ENCODE peak calls at places on chromosomes 1 and 21, in five cellular contexts. V is fibroblast of lung, M is psoas muscle, N is body of pancreas, U is tibial nerve. I is an unnamed sample. For H3K9me3, the result is how much of the 10 kb centered on the place peaks cover.

GRCh38 chr1:46522184-46522968 is 29.1 kb downstream of the KNCN start:
- DNase-seq in V (peak), M (peak), N (peak), U (peak), I (no peak)

GRCh38 chr1:40404670-40405462 is 31.3 kb downstream of the SMAP2 start:
- DNase-seq in V (peak), M (no peak), N (peak), U (no peak), I (no peak)

GRCh38 chr1:182685186-182685585 is 799 bp upstream of the RGS8 start:
- DNase-seq in V (no peak), M (no peak), N (no peak), U (no peak), I (no peak)

GRCh38 chr1:179599623-179600249 is 8.1 kb downstream of the TDRD5 start:
- DNase-seq in V (peak), M (no peak), N (no peak), U (no peak), I (no peak)

GRCh38 chr1:113074237-113074636 is 1.2 kb downstream of the LRIG2 start:
- DNase-seq in V (no peak), M (no peak), N (no peak), U (no peak), I (no peak)

GRCh38 chr1:51648180-51649109 is 31.6 kb downstream of the OSBPL9 start:
- DNase-seq in V (peak), M (no peak), N (no peak), U (no peak), I (no peak)

GRCh38 chr1:17207966-17208418 is 3.1 kb downstream of the PADI1 start:
- DNase-seq in V (peak), M (no peak), N (no peak), U (no peak), I (no peak)

GRCh38 chr1:220966874-220967631 is 87.8 kb downstream of the HLX start:
- DNase-seq in V (peak), M (no peak), N (no peak), U (no peak), I (no peak)

GRCh38 chr1:65264197-65264929 is 45.0 kb upstream of the DNAJC6 start:
- DNase-seq in V (peak), M (no peak), N (no peak), U (peak), I (no peak)

GRCh38 chr21:30227633-30228404 is 11.9 kb upstream of the CLDN8 start:
- DNase-seq in V (peak), M (no peak), N (peak), U (peak), I (no peak)

GRCh38 chr1:232682248-232682647 is 52.3 kb upstream of the SIPA1L2 start:
- DNase-seq in V (no peak), M (no peak), N (peak), U (no peak), I (no peak)

GRCh38 chr1:28246427-28246832 is 10.5 kb downstream of the ATP5IF1 start:
- DNase-seq in V (no peak), M (no peak), N (peak), U (no peak), I (no peak)

GRCh38 chr1:221689138-221689537 is 52.8 kb downstream of the DUSP10 start:
- DNase-seq in V (no peak), M (no peak), N (no peak), U (no peak), I (no peak)

GRCh38 chr1:157369808-157370521 is 182.3 kb downstream of the FCRL5 start:
- DNase-seq in V (peak), M (no peak), N (peak), U (peak), I (no peak)

GRCh38 chr1:228148196-228148861 is 1.4 kb upstream of the GJC2 start:
- DNase-seq in V (no peak), M (no peak), N (no peak), U (no peak), I (no peak)

GRCh38 chr1:29032839-29033238 is 90.9 kb downstream of the TMEM200B start:
- DNase-seq in V (no peak), M (no peak), N (no peak), U (no peak), I (no peak)

GRCh38 chr1:62625415-62625814 is 28.1 kb downstream of the ANGPTL3 start:
- DNase-seq in V (no peak), M (no peak), N (no peak), U (no peak), I (no peak)

GRCh38 chr1:9362488-9362887 is 69.8 kb downstream of the SPSB1 start:
- DNase-seq in V (no peak), M (no peak), N (no peak), U (no peak), I (no peak)

GRCh38 chr21:14453339-14453738 is 70.4 kb upstream of the HSPA13 start:
- DNase-seq in V (no peak), M (no peak), N (no peak), U (no peak), I (no peak)

GRCh38 chr1:26999440-26999987 is 6.0 kb downstream of the TRNP1 start:
- DNase-seq in V (peak), M (peak), N (peak), U (peak), I (no peak)

GRCh38 chr1:198153103-198153502 is 3.7 kb upstream of the NEK7 start:
- DNase-seq in V (peak), M (peak), N (peak), U (peak), I (no peak)

GRCh38 chr1:88900883-88901282 is 9.5 kb upstream of the GTF2B start:
- DNase-seq in V (no peak), M (no peak), N (no peak), U (no peak), I (no peak)

GRCh38 chr1:9416506-9416905 is 122.8 kb upstream of the SLC25A33 start:
- DNase-seq in V (no peak), M (no peak), N (no peak), U (no peak), I (no peak)

GRCh38 chr1:1402081-1402900 is 3.2 kb upstream of the CCNL2 start:
- DNase-seq in V (peak), M (peak), N (peak), U (no peak), I (no peak)

DNA sequence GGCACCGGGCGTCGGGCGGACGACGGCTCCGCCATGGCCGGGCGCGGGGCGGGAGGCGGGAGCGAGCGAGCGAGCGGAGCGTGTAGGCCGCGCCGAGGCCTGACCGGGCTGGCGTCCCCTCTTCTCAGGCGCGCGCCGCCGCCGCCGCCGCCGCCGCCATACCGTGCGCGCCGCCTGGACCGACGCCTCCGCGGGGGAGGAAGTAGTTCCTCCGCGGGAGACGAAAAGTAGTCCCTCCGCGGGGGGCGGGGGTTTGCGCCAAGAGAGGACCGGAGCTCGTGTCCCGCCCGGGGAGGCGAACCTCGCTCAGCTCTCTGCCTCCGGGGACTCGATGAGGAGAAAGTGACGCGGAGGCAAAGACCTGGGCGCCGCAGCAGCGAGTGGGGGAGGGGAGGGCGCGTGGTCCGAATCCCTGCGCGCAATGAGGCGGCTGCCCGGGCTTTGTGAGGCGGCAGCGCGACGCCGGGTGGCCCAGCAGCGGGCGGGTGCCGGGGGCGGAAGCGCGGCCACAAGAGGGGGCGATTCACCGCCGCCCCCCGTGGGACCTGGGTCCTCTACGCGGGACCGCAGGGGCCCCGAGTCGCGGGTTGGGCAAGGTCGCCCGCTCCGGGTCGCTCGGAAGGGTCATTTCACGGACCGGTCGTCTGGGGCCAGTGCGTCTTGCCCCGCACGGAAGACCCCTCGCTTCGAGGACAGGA is at the start of gene BRWD1:
- DNase-seq in V (peak), M (peak), N (peak), U (peak), I (no peak)
- TF ChIP-seq CTCF in V (no peak), M (peak), N (peak), U (peak), I (no peak)

DNA sequence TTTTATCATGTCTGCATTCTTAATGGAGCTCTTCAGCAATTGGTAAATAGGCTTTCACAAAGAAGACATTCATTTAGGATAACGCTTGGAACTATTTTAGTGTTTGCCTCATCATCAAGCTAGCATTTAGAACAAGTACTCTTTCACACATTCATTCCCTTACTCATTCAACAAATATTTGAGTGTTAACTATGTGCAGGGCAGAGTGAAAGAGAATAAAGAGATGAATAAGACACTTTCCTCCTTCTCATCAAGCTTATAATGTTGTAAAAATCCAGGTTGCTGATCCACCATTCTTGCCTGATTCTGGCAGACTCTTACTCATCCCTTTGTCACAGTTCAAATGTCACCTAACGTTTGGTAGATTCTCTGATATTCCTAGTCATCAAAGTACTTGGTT is 386.4 kb upstream of the BEND5 start:
- DNase-seq in V (no peak), M (no peak), N (no peak), U (no peak), I (no peak)
- H3K9me3 ChIP-seq in V (under half), M (under half), N (under half), U (under half), I (under half)

GRCh38 chr1:201898240-201898894 is 9.7 kb downstream of the SHISA4 start:
- DNase-seq in V (no peak), M (no peak), N (no peak), U (no peak), I (no peak)

GRCh38 chr1:201895913-201896807 is 7.5 kb downstream of the SHISA4 start:
- DNase-seq in V (peak), M (peak), N (peak), U (peak), I (no peak)

GRCh38 chr1:201895120-201895665 is 6.5 kb downstream of the SHISA4 start:
- DNase-seq in V (no peak), M (no peak), N (no peak), U (no peak), I (no peak)

GRCh38 chr1:201898992-201899391 is 10.3 kb downstream of the SHISA4 start:
- DNase-seq in V (no peak), M (no peak), N (no peak), U (no peak), I (no peak)

GRCh38 chr1:201896951-201897391 is 8.3 kb downstream of the SHISA4 start:
- DNase-seq in V (peak), M (no peak), N (no peak), U (no peak), I (no peak)
- TF ChIP-seq CTCF in V (no peak), M (no peak), N (no peak), U (no peak), I (no peak)

DNA sequence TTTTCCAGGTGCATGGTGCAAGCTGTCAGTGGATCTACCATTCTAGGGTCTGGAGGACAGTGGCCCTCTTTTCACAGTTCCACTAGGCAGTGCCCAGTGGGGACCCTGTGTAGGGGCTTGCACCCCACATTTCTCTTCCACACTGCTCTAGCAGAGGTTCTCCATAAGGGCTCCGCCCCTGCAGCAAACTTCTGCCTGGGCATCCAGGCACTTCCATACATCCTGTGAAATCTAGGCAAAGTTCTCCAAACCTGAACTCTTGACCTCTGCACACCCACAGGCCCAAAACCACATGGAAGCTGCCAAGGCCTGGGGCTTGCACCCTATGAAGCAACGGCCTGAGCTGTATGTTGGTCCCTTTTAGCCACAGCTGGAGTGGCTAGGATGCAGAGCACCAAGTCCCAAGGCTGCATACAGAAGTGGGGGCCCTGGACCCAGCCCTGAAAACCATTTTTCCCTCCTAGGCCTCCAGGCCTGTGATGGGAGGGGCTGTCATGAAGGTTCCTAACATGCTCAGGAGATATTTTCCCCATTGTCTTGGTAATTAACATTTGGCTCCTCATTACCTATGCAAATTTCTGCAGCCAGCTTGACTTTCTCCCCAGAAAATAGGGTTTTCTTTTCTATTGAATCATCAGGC is 46.1 kb downstream of the SERBP1 start:
- DNase-seq in V (no peak), M (no peak), N (no peak), U (no peak), I (no peak)
- H3K9me3 ChIP-seq in V (under half), M (under half), N (under half), U (under half), I (under half)

GRCh38 chr1:215543191-215543606 is 23.9 kb upstream of the KCTD3 start:
- DNase-seq in V (peak), M (no peak), N (no peak), U (no peak), I (no peak)
- TF ChIP-seq CTCF in V (no peak), M (no peak), N (no peak), U (no peak), I (no peak)

DNA sequence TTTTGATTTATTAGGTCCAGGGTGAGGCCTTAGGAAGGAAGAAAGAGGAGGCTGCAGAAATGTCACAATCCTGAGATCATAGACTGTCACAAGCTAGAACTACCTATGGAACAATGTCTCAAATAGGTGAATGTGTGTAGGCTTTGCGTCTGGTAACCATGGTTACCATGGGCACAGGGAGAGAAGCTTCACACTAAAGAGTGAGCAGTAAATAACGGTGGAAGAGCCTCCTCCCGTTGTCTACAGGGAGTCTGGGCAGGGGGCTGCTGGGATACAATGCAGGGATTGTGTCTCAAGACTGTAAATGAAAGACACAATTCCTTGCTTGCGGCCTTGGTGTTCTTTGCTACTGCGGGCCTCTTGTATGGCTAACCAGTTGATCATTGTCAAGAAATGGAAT is 28.2 kb upstream of the KCNJ6 start:
- DNase-seq in V (no peak), M (no peak), N (no peak), U (no peak), I (no peak)
- H3K9me3 ChIP-seq in V (under half), M (under half), N (under half), U (under half), I (under half)

GRCh38 chr1:109657395-109657794 is 1.5 kb downstream of the GSTM4 start:
- DNase-seq in V (no peak), M (no peak), N (no peak), U (no peak), I (peak)

GRCh38 chr1:109654519-109654918 is 1.4 kb upstream of the GSTM4 start:
- DNase-seq in V (no peak), M (no peak), N (no peak), U (no peak), I (peak)

GRCh38 chr1:109653286-109653685 is 2.6 kb upstream of the GSTM4 start:
- DNase-seq in V (no peak), M (no peak), N (no peak), U (no peak), I (no peak)

GRCh38 chr1:109657970-109658369 is 2.1 kb downstream of the GSTM4 start:
- DNase-seq in V (no peak), M (no peak), N (no peak), U (no peak), I (no peak)

DNA sequence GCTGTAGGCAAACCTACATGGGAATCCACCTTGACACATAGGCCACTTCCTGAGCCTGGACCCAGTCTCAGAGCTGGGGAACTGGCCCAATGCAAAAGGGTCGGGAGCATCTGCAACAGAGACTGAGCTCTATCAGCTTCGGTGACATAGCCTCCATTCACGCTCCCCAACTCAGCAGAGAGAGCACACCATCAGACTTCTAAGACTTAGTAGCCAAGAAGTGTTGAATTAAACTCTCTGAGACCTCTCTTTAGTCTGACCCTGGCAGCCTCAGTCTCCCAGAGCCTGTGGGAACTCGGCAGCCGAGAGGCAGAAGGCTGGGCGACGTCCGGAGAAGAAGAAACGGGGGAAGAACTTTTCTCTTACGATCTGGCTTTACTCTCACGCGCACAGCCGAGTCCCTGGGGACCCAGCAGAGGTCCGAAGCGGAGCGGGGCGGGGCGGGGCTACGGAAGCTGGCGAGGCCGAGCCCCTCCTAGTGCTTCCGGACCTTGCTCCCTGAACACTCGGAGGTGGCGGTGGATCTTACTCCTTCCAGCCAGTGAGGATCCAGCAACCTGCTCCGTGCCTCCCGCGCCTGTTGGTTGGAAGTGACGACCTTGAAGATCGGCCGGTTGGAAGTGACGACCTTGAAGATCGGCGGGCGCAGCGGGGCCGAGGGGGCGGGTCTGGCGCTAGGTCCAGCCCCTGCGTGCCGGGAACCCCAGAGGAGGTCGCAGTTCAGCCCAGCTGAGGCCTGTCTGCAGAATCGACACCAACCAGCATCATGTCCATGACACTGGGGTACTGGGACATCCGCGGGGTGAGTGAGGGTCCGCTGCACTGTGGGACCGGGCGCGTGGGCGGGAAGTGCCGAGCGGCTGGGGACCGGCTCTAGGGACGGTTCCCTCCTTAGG is at the start of gene GSTM4:
- DNase-seq in V (peak), M (peak), N (peak), U (peak), I (no peak)
- TF ChIP-seq CTCF in V (no peak), M (no peak), N (no peak), U (peak), I (peak)

GRCh38 chr1:83016354-83016753 is 982.6 kb downstream of the TTLL7 start:
- DNase-seq in V (no peak), M (no peak), N (no peak), U (no peak), I (no peak)

GRCh38 chr1:83015163-83015562 is 983.8 kb downstream of the TTLL7 start:
- DNase-seq in V (no peak), M (no peak), N (no peak), U (no peak), I (no peak)

GRCh38 chr1:83022206-83022605 is 976.7 kb downstream of the TTLL7 start:
- DNase-seq in V (no peak), M (no peak), N (no peak), U (no peak), I (no peak)

GRCh38 chr1:83023212-83023611 is 975.7 kb downstream of the TTLL7 start:
- DNase-seq in V (no peak), M (no peak), N (no peak), U (no peak), I (no peak)

GRCh38 chr1:83017701-83018100 is 981.2 kb downstream of the TTLL7 start:
- DNase-seq in V (no peak), M (no peak), N (no peak), U (no peak), I (no peak)
- H3K9me3 ChIP-seq in V (under half), M (under half), N (under half), U (under half), I (under half)

GRCh38 chr1:87334351-87335174 is 5.9 kb downstream of the LMO4 start:
- DNase-seq in V (peak), M (peak), N (no peak), U (no peak), I (no peak)
- TF ChIP-seq CTCF in V (no peak), M (no peak), N (no peak), U (no peak), I (no peak)

I was measured in vagina.